ENCODE peak calls at places on chromosomes 2 and 18, in nine cellular contexts. One of them, this sample, is unnamed.

GRCh38 chr2:29766191-29766590 is 155.2 kb downstream of the ALK start:
- DNase-seq in A549: no peak
- DNase-seq in epithelial cell of esophagus: peak
- DNase-seq in psoas muscle: no peak
- DNase-seq in adrenal gland: no peak
- DNase-seq in kidney epithelial cell: no peak
- DNase-seq in tibial nerve: no peak
- DNase-seq in AG04450: peak
- DNase-seq in PC-3: peak
- DNase-seq in this sample: no peak

GRCh38 chr18:28164772-28165483 is 12.0 kb downstream of the CDH2 start:
- DNase-seq in A549: no peak
- DNase-seq in epithelial cell of esophagus: no peak
- DNase-seq in psoas muscle: no peak
- DNase-seq in adrenal gland: no peak
- DNase-seq in kidney epithelial cell: no peak
- DNase-seq in tibial nerve: no peak
- DNase-seq in AG04450: no peak
- DNase-seq in PC-3: no peak
- DNase-seq in this sample: no peak

GRCh38 chr18:3596324-3597158 is 146.6 kb downstream of the TGIF1 start:
- DNase-seq in A549: peak
- DNase-seq in epithelial cell of esophagus: peak
- DNase-seq in psoas muscle: peak
- DNase-seq in adrenal gland: peak
- DNase-seq in kidney epithelial cell: no peak
- DNase-seq in tibial nerve: peak
- DNase-seq in AG04450: no peak
- DNase-seq in PC-3: peak
- DNase-seq in this sample: peak

GRCh38 chr2:63872571-63873328 is 31.1 kb downstream of the UGP2 start:
- DNase-seq in A549: no peak
- DNase-seq in epithelial cell of esophagus: no peak
- DNase-seq in psoas muscle: no peak
- DNase-seq in adrenal gland: peak
- DNase-seq in kidney epithelial cell: no peak
- DNase-seq in tibial nerve: no peak
- DNase-seq in AG04450: no peak
- DNase-seq in PC-3: no peak
- DNase-seq in this sample: no peak

GRCh38 chr2:220504890-220505564 is 877.6 kb downstream of the SLC4A3 start:
- DNase-seq in A549: peak
- DNase-seq in epithelial cell of esophagus: peak
- DNase-seq in psoas muscle: no peak
- DNase-seq in adrenal gland: no peak
- DNase-seq in kidney epithelial cell: peak
- DNase-seq in tibial nerve: no peak
- DNase-seq in AG04450: no peak
- DNase-seq in PC-3: peak
- DNase-seq in this sample: no peak

GRCh38 chr2:157572725-157573124 is 55.9 kb downstream of the ACVR1C start:
- DNase-seq in A549: peak
- DNase-seq in epithelial cell of esophagus: peak
- DNase-seq in psoas muscle: no peak
- DNase-seq in adrenal gland: no peak
- DNase-seq in kidney epithelial cell: no peak
- DNase-seq in tibial nerve: no peak
- DNase-seq in AG04450: no peak
- DNase-seq in PC-3: peak
- DNase-seq in this sample: no peak

GRCh38 chr18:5058768-5059539 is 138.1 kb downstream of the AKAIN1 start:
- DNase-seq in A549: no peak
- DNase-seq in epithelial cell of esophagus: no peak
- DNase-seq in psoas muscle: no peak
- DNase-seq in adrenal gland: no peak
- DNase-seq in kidney epithelial cell: no peak
- DNase-seq in tibial nerve: no peak
- DNase-seq in AG04450: no peak
- DNase-seq in PC-3: no peak
- DNase-seq in this sample: no peak

GRCh38 chr2:191665286-191665685 is 12.7 kb upstream of the NABP1 start:
- DNase-seq in A549: no peak
- DNase-seq in epithelial cell of esophagus: peak
- DNase-seq in psoas muscle: no peak
- DNase-seq in adrenal gland: no peak
- DNase-seq in kidney epithelial cell: peak
- DNase-seq in tibial nerve: no peak
- DNase-seq in AG04450: no peak
- DNase-seq in PC-3: peak
- DNase-seq in this sample: no peak

GRCh38 chr2:3172265-3172935 is 205.2 kb downstream of the EIPR1 start:
- DNase-seq in A549: no peak
- DNase-seq in epithelial cell of esophagus: peak
- DNase-seq in psoas muscle: no peak
- DNase-seq in adrenal gland: no peak
- DNase-seq in kidney epithelial cell: no peak
- DNase-seq in tibial nerve: no peak
- DNase-seq in AG04450: no peak
- DNase-seq in PC-3: no peak
- DNase-seq in this sample: no peak

GRCh38 chr2:152511981-152512380 is 177.0 kb downstream of the FMNL2 start:
- DNase-seq in A549: no peak
- DNase-seq in epithelial cell of esophagus: no peak
- DNase-seq in psoas muscle: no peak
- DNase-seq in adrenal gland: no peak
- DNase-seq in kidney epithelial cell: no peak
- DNase-seq in tibial nerve: no peak
- DNase-seq in AG04450: no peak
- DNase-seq in PC-3: no peak
- DNase-seq in this sample: no peak

GRCh38 chr2:84901593-84902120 is 3.8 kb upstream of the TMSB10 start:
- DNase-seq in A549: no peak
- DNase-seq in epithelial cell of esophagus: no peak
- DNase-seq in psoas muscle: no peak
- DNase-seq in adrenal gland: no peak
- DNase-seq in kidney epithelial cell: no peak
- DNase-seq in tibial nerve: no peak
- DNase-seq in AG04450: no peak
- DNase-seq in PC-3: no peak
- DNase-seq in this sample: no peak

GRCh38 chr18:58390399-58390798 is 238.5 kb downstream of the ALPK2 start:
- DNase-seq in A549: no peak
- DNase-seq in epithelial cell of esophagus: no peak
- DNase-seq in psoas muscle: peak
- DNase-seq in adrenal gland: no peak
- DNase-seq in kidney epithelial cell: no peak
- DNase-seq in tibial nerve: no peak
- DNase-seq in AG04450: no peak
- DNase-seq in PC-3: no peak
- DNase-seq in this sample: no peak

GRCh38 chr2:75157435-75157834 is 41.9 kb downstream of the TACR1 start:
- DNase-seq in A549: no peak
- DNase-seq in epithelial cell of esophagus: peak
- DNase-seq in psoas muscle: no peak
- DNase-seq in adrenal gland: no peak
- DNase-seq in kidney epithelial cell: no peak
- DNase-seq in tibial nerve: no peak
- DNase-seq in AG04450: no peak
- DNase-seq in PC-3: peak
- DNase-seq in this sample: no peak

GRCh38 chr2:86249843-86250402 is 50.7 kb downstream of the MRPL35 start:
- DNase-seq in A549: peak
- DNase-seq in epithelial cell of esophagus: no peak
- DNase-seq in psoas muscle: no peak
- DNase-seq in adrenal gland: no peak
- DNase-seq in kidney epithelial cell: no peak
- DNase-seq in tibial nerve: no peak
- DNase-seq in AG04450: no peak
- DNase-seq in PC-3: no peak
- DNase-seq in this sample: no peak

GRCh38 chr18:63155169-63155852 is 164.3 kb downstream of the BCL2 start:
- DNase-seq in A549: peak
- DNase-seq in epithelial cell of esophagus: peak
- DNase-seq in psoas muscle: peak
- DNase-seq in adrenal gland: peak
- DNase-seq in kidney epithelial cell: no peak
- DNase-seq in tibial nerve: no peak
- DNase-seq in AG04450: no peak
- DNase-seq in PC-3: peak
- DNase-seq in this sample: no peak

DNA sequence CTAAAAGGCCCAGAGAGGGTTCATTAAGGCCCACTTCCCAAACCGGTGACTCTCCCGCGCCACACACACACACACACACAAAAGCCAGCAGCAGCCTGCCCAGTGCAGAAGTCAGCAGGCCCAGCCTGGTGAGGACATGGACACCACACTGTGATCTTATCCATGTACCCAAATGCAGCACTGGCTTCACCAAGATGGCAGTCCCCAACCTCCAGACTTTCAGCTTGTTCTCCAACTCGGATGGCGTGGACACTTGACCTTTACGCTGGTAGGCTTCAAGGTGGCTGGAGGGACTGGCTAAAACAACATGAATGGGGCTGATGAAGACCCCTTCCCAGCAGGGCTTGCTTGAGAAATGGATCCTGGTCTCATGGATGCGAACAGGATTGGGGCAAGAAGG is 50.4 kb downstream of the TNS1 start:
- DNase-seq in A549: no peak
- DNase-seq in epithelial cell of esophagus: no peak
- DNase-seq in psoas muscle: no peak
- DNase-seq in adrenal gland: no peak
- DNase-seq in kidney epithelial cell: no peak
- DNase-seq in tibial nerve: peak
- DNase-seq in AG04450: no peak
- DNase-seq in PC-3: no peak
- DNase-seq in this sample: no peak
- H3K4me3 ChIP-seq in A549: no peak
- H3K4me3 ChIP-seq in epithelial cell of esophagus: no peak
- H3K4me3 ChIP-seq in psoas muscle: no peak
- H3K4me3 ChIP-seq in adrenal gland: no peak
- H3K4me3 ChIP-seq in kidney epithelial cell: no peak
- H3K4me3 ChIP-seq in tibial nerve: no peak
- H3K4me3 ChIP-seq in AG04450: no peak
- H3K4me3 ChIP-seq in PC-3: no peak
- H3K4me3 ChIP-seq in this sample: no peak

DNA sequence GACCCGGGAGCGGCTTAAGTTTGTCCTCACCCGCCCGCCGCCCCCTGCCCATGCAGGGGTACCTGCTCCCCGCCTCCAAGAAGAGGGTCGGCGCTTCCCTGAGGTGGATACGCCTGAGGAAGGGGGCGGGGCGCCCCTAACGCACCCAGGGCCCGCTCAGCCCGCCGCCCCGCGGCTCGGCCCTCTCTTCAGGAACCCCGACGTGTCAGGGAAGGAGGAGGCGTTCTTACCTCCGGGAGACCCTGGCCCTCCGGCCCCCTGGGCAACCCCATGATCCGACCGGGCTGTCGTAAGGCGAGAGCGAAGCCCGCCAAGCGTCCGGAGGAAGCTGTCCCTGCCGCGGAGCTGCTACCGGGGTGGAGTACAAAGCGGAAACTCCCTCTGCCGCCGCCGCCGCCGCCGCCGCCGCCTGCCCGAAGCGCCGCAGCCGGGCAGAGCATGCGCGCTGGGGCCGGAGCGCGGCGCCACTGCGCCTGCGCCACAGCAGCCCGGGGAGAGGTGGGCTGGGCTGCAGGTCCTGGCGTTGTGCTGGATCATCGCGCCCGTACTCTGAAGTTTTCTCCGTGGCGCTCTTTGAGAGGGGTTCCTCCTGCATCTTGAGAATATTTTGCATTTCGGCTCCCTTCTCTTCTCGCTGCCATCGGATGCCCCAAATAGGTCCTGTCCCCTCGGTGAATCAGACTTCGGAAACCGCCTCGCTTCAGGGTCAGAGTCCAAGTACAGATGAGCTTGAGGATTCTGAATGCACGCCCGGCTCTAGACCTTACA is at the start of gene CCDC93:
- DNase-seq in A549: peak
- DNase-seq in epithelial cell of esophagus: peak
- DNase-seq in psoas muscle: peak
- DNase-seq in adrenal gland: peak
- DNase-seq in kidney epithelial cell: peak
- DNase-seq in tibial nerve: peak
- DNase-seq in AG04450: peak
- DNase-seq in PC-3: peak
- DNase-seq in this sample: peak
- TF ChIP-seq CTCF in A549: no peak
- TF ChIP-seq CTCF in epithelial cell of esophagus: no peak
- TF ChIP-seq CTCF in psoas muscle: no peak
- TF ChIP-seq CTCF in adrenal gland: no peak
- TF ChIP-seq CTCF in kidney epithelial cell: no peak
- TF ChIP-seq CTCF in tibial nerve: no peak
- TF ChIP-seq CTCF in AG04450: no peak
- TF ChIP-seq CTCF in PC-3: no peak
- TF ChIP-seq CTCF in this sample: no peak

GRCh38 chr2:110732422-110733413 is at the start of gene ACOXL:
- DNase-seq in A549: no peak
- DNase-seq in epithelial cell of esophagus: peak
- DNase-seq in psoas muscle: no peak
- DNase-seq in adrenal gland: no peak
- DNase-seq in kidney epithelial cell: no peak
- DNase-seq in tibial nerve: no peak
- DNase-seq in AG04450: no peak
- DNase-seq in PC-3: peak
- DNase-seq in this sample: no peak
- H3K4me3 ChIP-seq in A549: peak
- H3K4me3 ChIP-seq in epithelial cell of esophagus: no peak
- H3K4me3 ChIP-seq in psoas muscle: peak
- H3K4me3 ChIP-seq in adrenal gland: no peak
- H3K4me3 ChIP-seq in kidney epithelial cell: peak
- H3K4me3 ChIP-seq in tibial nerve: peak
- H3K4me3 ChIP-seq in AG04450: no peak
- H3K4me3 ChIP-seq in PC-3: peak
- H3K4me3 ChIP-seq in this sample: peak

DNA sequence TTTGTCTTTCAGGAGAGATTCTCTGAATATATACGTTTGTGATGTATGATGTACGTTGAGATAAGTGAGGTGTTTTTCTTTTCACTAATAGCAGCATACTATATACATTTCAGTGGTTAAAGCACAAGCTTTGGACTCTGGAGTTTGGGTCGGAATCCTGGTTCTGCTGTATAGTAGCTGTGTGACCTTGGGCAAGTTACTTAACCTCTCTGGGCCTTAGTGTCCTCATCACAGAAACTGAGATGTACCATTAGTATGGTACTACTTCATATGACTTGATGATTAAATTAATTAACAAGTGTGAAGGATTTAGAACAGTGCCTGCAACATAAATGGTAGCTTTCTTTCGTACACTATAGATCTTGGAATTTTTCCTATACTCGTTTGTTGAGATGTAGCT is 258.7 kb downstream of the CDCA7 start:
- DNase-seq in A549: no peak
- DNase-seq in epithelial cell of esophagus: no peak
- DNase-seq in psoas muscle: no peak
- DNase-seq in adrenal gland: no peak
- DNase-seq in kidney epithelial cell: no peak
- DNase-seq in tibial nerve: no peak
- DNase-seq in AG04450: no peak
- DNase-seq in PC-3: no peak
- DNase-seq in this sample: no peak
- TF ChIP-seq CTCF in A549: no peak
- TF ChIP-seq CTCF in epithelial cell of esophagus: no peak
- TF ChIP-seq CTCF in psoas muscle: no peak
- TF ChIP-seq CTCF in adrenal gland: no peak
- TF ChIP-seq CTCF in kidney epithelial cell: no peak
- TF ChIP-seq CTCF in tibial nerve: no peak
- TF ChIP-seq CTCF in AG04450: no peak
- TF ChIP-seq CTCF in PC-3: no peak
- TF ChIP-seq CTCF in this sample: no peak

This sample was measured in GM12864.